ENCODE peak calls at places on chromosomes 12 and 14, in six cellular contexts. W, U, N, Q, S and T are unnamed samples.

GRCh38 chr12:12432373-12432772 is 75.5 kb downstream of the BORCS5 start:
- DNase-seq in W (peak), U (peak), N (peak), Q (no peak), S (no peak), T (peak)

GRCh38 chr12:61563640-61564039 is 696.6 kb upstream of the USP15 start:
- DNase-seq in W (no peak), U (no peak), N (no peak), Q (no peak), S (no peak), T (no peak)

GRCh38 chr14:88422919-88423318 is 37.5 kb downstream of the SPATA7 start:
- DNase-seq in W (peak), U (peak), N (peak), Q (no peak), S (no peak), T (peak)

GRCh38 chr14:49621114-49621881 is 699 bp downstream of the MGAT2 start:
- DNase-seq in W (no peak), U (peak), N (no peak), Q (peak), S (no peak), T (peak)

GRCh38 chr14:29442720-29443119 is 484.9 kb downstream of the PRKD1 start:
- DNase-seq in W (peak), U (peak), N (peak), Q (no peak), S (no peak), T (peak)

GRCh38 chr12:46786774-46787173 is 39.0 kb downstream of the SLC38A4 start:
- DNase-seq in W (peak), U (peak), N (peak), Q (no peak), S (no peak), T (peak)

GRCh38 chr12:12837025-12837872 is 24.1 kb downstream of the DDX47 start:
- DNase-seq in W (peak), U (peak), N (peak), Q (no peak), S (peak), T (peak)

GRCh38 chr14:34064349-34064748 is 113.5 kb upstream of the EGLN3 start:
- DNase-seq in W (peak), U (peak), N (peak), Q (no peak), S (no peak), T (peak)

GRCh38 chr14:33754264-33754663 is 196.6 kb downstream of the EGLN3 start:
- DNase-seq in W (no peak), U (no peak), N (peak), Q (no peak), S (no peak), T (peak)

GRCh38 chr12:71799105-71799504 is 40.5 kb upstream of the TBC1D15 start:
- DNase-seq in W (no peak), U (peak), N (peak), Q (no peak), S (no peak), T (peak)

GRCh38 chr14:67609642-67610310 is 9.7 kb upstream of the PIGH start:
- DNase-seq in W (no peak), U (no peak), N (no peak), Q (no peak), S (no peak), T (no peak)

GRCh38 chr12:15599266-15600037 is 189.7 kb downstream of the EPS8 start:
- DNase-seq in W (peak), U (peak), N (peak), Q (no peak), S (no peak), T (peak)

GRCh38 chr14:50520947-50521815 is 11.2 kb downstream of the MAP4K5 start:
- DNase-seq in W (peak), U (peak), N (peak), Q (peak), S (no peak), T (peak)

GRCh38 chr12:101954681-101955080 is 77.3 kb downstream of the DRAM1 start:
- DNase-seq in W (no peak), U (no peak), N (no peak), Q (no peak), S (no peak), T (no peak)

GRCh38 chr14:93045965-93046695 is 69.6 kb downstream of the ITPK1 start:
- DNase-seq in W (peak), U (peak), N (peak), Q (no peak), S (no peak), T (peak)

GRCh38 chr14:70898346-70898745 is 8.9 kb upstream of the PCNX1 start:
- DNase-seq in W (no peak), U (no peak), N (no peak), Q (no peak), S (no peak), T (no peak)

GRCh38 chr12:54535474-54535873 is 13.9 kb upstream of the PDE1B start:
- DNase-seq in W (no peak), U (no peak), N (no peak), Q (no peak), S (no peak), T (no peak)

GRCh38 chr12:51869931-51870330 is 18.0 kb upstream of the ANKRD33 start:
- DNase-seq in W (no peak), U (no peak), N (no peak), Q (peak), S (no peak), T (no peak)

GRCh38 chr12:72219937-72220336 is 52.2 kb upstream of the TRHDE start:
- DNase-seq in W (no peak), U (no peak), N (no peak), Q (no peak), S (no peak), T (no peak)

GRCh38 chr12:29970501-29970900 is 186.8 kb upstream of the TMTC1 start:
- DNase-seq in W (no peak), U (no peak), N (no peak), Q (no peak), S (no peak), T (no peak)

GRCh38 chr14:104731925-104732294 is 7.9 kb downstream of the ADSS1 start:
- DNase-seq in W (no peak), U (no peak), N (no peak), Q (no peak), S (no peak), T (no peak)

GRCh38 chr14:66634876-66635275 is 126.9 kb downstream of the GPHN start:
- DNase-seq in W (no peak), U (no peak), N (no peak), Q (no peak), S (no peak), T (no peak)

GRCh38 chr12:92431146-92431545 is 271.6 kb upstream of the PLEKHG7 start:
- DNase-seq in W (no peak), U (no peak), N (no peak), Q (peak), S (no peak), T (no peak)

GRCh38 chr12:7160183-7160582 is 29.3 kb upstream of the PEX5 start:
- DNase-seq in W (no peak), U (no peak), N (no peak), Q (no peak), S (no peak), T (no peak)

GRCh38 chr12:69068431-69068830 is 135.5 kb upstream of the CPM start:
- DNase-seq in W (no peak), U (peak), N (peak), Q (no peak), S (no peak), T (peak)

GRCh38 chr12:50620975-50621360 is 116.2 kb downstream of the DIP2B start:
- DNase-seq in W (no peak), U (no peak), N (no peak), Q (no peak), S (no peak), T (no peak)
- H3K4me3 ChIP-seq in W (no peak), U (no peak), N (no peak), Q (no peak), S (no peak), T (no peak)

GRCh38 chr12:77968021-77968420 is 137.3 kb downstream of the NAV3 start:
- DNase-seq in W (no peak), U (no peak), N (no peak), Q (no peak), S (no peak), T (no peak)
- H3K4me3 ChIP-seq in W (no peak), U (no peak), N (no peak), Q (no peak), S (no peak), T (no peak)

DNA sequence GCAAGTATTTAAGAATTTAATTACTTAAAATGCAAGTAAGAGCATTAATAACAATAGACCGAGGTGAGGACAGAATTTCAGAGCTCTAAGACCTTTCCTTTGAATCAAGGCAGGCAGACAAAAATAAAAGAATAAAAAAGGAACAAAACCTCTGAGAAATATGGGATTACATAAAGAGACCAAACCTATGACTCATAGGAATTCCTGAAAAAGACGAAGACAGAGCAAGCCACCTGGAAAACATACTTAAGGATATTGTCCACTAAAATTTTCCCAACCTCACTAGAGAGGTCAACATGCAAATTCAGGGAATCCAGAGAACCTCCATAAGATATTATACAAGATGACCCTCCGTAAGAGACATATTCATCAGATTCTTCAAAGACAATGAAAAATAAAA is 325.1 kb downstream of the AEBP2 start:
- DNase-seq in W (no peak), U (peak), N (peak), Q (no peak), S (no peak), T (peak)
- H3K4me3 ChIP-seq in W (no peak), U (no peak), N (no peak), Q (no peak), S (no peak), T (no peak)

GRCh38 chr14:99191663-99192621 is 80.1 kb downstream of the BCL11B start:
- DNase-seq in W (peak), U (peak), N (peak), Q (peak), S (no peak), T (peak)
- H3K4me3 ChIP-seq in W (peak), U (no peak), N (peak), Q (peak), S (no peak), T (peak)

DNA sequence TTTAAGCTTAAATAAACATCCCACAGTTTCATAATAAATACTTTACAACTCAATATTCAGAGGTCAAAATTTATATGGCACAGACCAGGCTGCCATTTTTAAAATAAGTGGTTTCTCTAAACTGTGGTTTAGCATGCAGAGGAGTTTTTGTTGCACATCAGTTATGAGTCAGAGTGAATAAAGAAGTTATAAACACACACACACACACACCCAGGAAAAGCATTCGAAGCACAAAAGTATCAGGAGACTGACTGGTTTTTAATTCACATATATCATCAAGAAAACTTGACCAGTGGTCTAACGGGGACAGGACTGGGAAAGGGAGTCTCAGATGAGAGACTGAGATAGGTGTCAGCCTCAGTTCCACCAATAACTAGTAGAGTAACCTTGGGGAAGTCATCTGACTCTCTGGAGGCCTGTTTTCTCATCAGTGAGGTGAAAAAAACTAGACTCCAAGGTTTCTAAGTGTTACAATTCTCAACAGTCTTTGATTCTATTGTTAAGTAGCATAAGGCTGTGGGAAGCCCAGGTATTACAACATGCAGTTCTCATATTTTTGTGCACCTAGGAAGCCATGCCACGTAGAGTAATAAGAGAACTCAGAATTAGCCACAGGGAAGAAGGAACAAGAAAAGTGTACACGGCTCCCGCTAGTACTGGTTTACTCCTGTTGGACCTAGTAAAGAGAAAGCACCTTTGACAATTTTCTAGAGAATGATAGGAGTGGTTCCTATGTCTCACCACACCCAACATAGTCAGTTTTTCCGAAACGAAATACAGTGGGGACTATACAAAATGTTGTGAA is 5.2 kb downstream of the PPTC7 start:
- DNase-seq in W (peak), U (peak), N (peak), Q (peak), S (no peak), T (peak)
- H3K4me3 ChIP-seq in W (peak), U (peak), N (no peak), Q (peak), S (no peak), T (peak)

GRCh38 chr12:20627001-20627588 is 68.0 kb upstream of the SLCO1C1 start:
- DNase-seq in W (peak), U (no peak), N (no peak), Q (no peak), S (no peak), T (no peak)

GRCh38 chr12:20625531-20625930 is 69.6 kb upstream of the SLCO1C1 start:
- DNase-seq in W (peak), U (no peak), N (no peak), Q (no peak), S (no peak), T (no peak)

GRCh38 chr12:20628999-20629398 is 66.1 kb upstream of the SLCO1C1 start:
- DNase-seq in W (no peak), U (no peak), N (no peak), Q (no peak), S (no peak), T (no peak)

GRCh38 chr12:20629414-20630156 is 65.5 kb upstream of the SLCO1C1 start:
- DNase-seq in W (peak), U (peak), N (peak), Q (no peak), S (no peak), T (peak)

GRCh38 chr12:20628388-20628787 is 66.7 kb upstream of the SLCO1C1 start:
- DNase-seq in W (no peak), U (no peak), N (no peak), Q (no peak), S (no peak), T (no peak)
- H3K4me3 ChIP-seq in W (no peak), U (no peak), N (no peak), Q (no peak), S (no peak), T (no peak)

DNA sequence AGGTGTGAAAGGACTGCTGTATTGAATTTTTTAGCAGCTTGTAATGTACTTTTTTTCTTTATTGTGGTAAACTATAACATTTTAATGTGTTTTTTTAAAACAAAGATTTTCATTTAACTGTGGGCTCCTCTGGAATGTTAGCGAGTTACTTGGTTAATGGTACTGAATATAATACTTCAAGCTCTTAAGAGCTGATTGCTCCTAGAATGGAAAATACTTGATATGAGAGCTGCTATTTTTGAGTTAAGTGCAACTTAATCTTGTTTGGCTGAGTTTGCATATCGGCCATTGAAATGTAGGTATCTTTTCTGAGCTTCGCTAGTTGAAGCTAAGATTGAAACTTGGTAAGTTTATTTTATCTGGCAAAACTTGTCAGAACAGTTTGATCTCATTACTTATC is 7.4 kb downstream of the TMBIM6 start:
- DNase-seq in W (no peak), U (no peak), N (no peak), Q (no peak), S (no peak), T (no peak)
- H3K4me3 ChIP-seq in W (no peak), U (no peak), N (no peak), Q (no peak), S (no peak), T (no peak)